ENCODE peak calls at places on chromosome X, in four cellular contexts. E, H, G and B are unnamed samples. For H3K27me3, the result is how much of the 10 kb centered on the place peaks cover.

GRCh38 chrX:119617511-119618164 is 11.4 kb upstream of the NKRF start:
- DNase-seq in E (no peak), H (no peak), G (no peak), B (no peak)

GRCh38 chrX:138886769-138887168 is 175.3 kb upstream of the FGF13 start:
- DNase-seq in E (no peak), H (no peak), G (no peak), B (no peak)

GRCh38 chrX:14013074-14013473 is 16.6 kb downstream of the GEMIN8 start:
- DNase-seq in E (no peak), H (no peak), G (no peak), B (no peak)

GRCh38 chrX:38806875-38807601 is 5.8 kb downstream of the MID1IP1 start:
- DNase-seq in E (peak), H (no peak), G (no peak), B (no peak)

GRCh38 chrX:106302304-106302703 is 134.2 kb downstream of the PWWP3B start:
- DNase-seq in E (no peak), H (no peak), G (no peak), B (no peak)

GRCh38 chrX:100731441-100732281 is at the start of gene SYTL4:
- DNase-seq in E (peak), H (peak), G (no peak), B (no peak)

GRCh38 chrX:35626124-35626523 is 172.0 kb upstream of the MAGEB16 start:
- DNase-seq in E (no peak), H (no peak), G (no peak), B (no peak)

GRCh38 chrX:48938721-48939416 is 18.5 kb downstream of the OTUD5 start:
- DNase-seq in E (no peak), H (no peak), G (no peak), B (no peak)

GRCh38 chrX:152738560-152738959 is 5.0 kb downstream of the MAGEA12 start:
- DNase-seq in E (no peak), H (no peak), G (no peak), B (no peak)

GRCh38 chrX:70479970-70480659 is 35.5 kb downstream of the DLG3 start:
- DNase-seq in E (peak), H (no peak), G (no peak), B (no peak)

GRCh38 chrX:123685273-123685672 is 47.6 kb downstream of the THOC2 start:
- DNase-seq in E (peak), H (no peak), G (no peak), B (no peak)

GRCh38 chrX:134435894-134436293 is 24.1 kb upstream of the HPRT1 start:
- DNase-seq in E (no peak), H (no peak), G (no peak), B (no peak)

GRCh38 chrX:24260827-24261550 is 52.9 kb downstream of the SUPT20HL2 start:
- DNase-seq in E (peak), H (no peak), G (no peak), B (no peak)

GRCh38 chrX:107674480-107675364 is 46.4 kb downstream of the PRPS1 start:
- DNase-seq in E (peak), H (peak), G (no peak), B (no peak)

GRCh38 chrX:55783723-55784122 is 66.2 kb downstream of the RRAGB start:
- DNase-seq in E (no peak), H (no peak), G (no peak), B (no peak)

GRCh38 chrX:43005561-43005960 is 227.6 kb upstream of the PPP1R2C start:
- DNase-seq in E (no peak), H (no peak), G (no peak), B (no peak)

GRCh38 chrX:102930990-102931756 is 5.9 kb upstream of the RAB40AL start:
- DNase-seq in E (no peak), H (no peak), G (no peak), B (no peak)

GRCh38 chrX:16528620-16529019 is 121.3 kb upstream of the S100G start:
- DNase-seq in E (no peak), H (no peak), G (no peak), B (no peak)

GRCh38 chrX:2449135-2449886 is 51.5 kb downstream of the DHRSX start:
- DNase-seq in E (no peak), H (no peak), G (no peak), B (no peak)

GRCh38 chrX:132292753-132293152 is 73.5 kb upstream of the RAP2C start:
- DNase-seq in E (peak), H (no peak), G (peak), B (no peak)

GRCh38 chrX:7061429-7061828 is 86.1 kb upstream of the STS start:
- DNase-seq in E (no peak), H (no peak), G (no peak), B (no peak)

GRCh38 chrX:31420302-31420701 is 348.5 kb upstream of the FTHL17 start:
- DNase-seq in E (no peak), H (no peak), G (no peak), B (no peak)

GRCh38 chrX:95056901-95057300 is 1382.9 kb downstream of the FAM133A start:
- DNase-seq in E (no peak), H (no peak), G (no peak), B (no peak)

GRCh38 chrX:44951572-44952067 is 78.6 kb downstream of the KDM6A start:
- DNase-seq in E (no peak), H (no peak), G (no peak), B (no peak)

GRCh38 chrX:70508296-70508911 is 63.8 kb downstream of the DLG3 start:
- DNase-seq in E (no peak), H (no peak), G (no peak), B (no peak)

GRCh38 chrX:64176876-64177275 is 28.6 kb downstream of the AMER1 start:
- DNase-seq in E (no peak), H (no peak), G (no peak), B (no peak)

GRCh38 chrX:51144828-51145442 is 187.7 kb upstream of the NUDT10 start:
- DNase-seq in E (peak), H (no peak), G (no peak), B (no peak)

GRCh38 chrX:74449937-74450330 is 28.6 kb downstream of the SLC16A2 start:
- DNase-seq in E (no peak), H (no peak), G (no peak), B (no peak)

GRCh38 chrX:16484338-16484737 is 165.6 kb upstream of the S100G start:
- DNase-seq in E (no peak), H (no peak), G (peak), B (no peak)

GRCh38 chrX:118495958-118496762 is 545 bp downstream of the DOCK11 start:
- DNase-seq in E (peak), H (peak), G (no peak), B (peak)

GRCh38 chrX:105646592-105647372 is 175.6 kb upstream of the NRK start:
- DNase-seq in E (no peak), H (no peak), G (no peak), B (no peak)

GRCh38 chrX:48531359-48531954 is 8.1 kb upstream of the TBC1D25 start:
- DNase-seq in E (peak), H (no peak), G (no peak), B (no peak)

GRCh38 chrX:130909469-130910136 is 6.6 kb upstream of the ENOX2 start:
- DNase-seq in E (no peak), H (no peak), G (no peak), B (no peak)

GRCh38 chrX:154457491-154458115 is 478 bp upstream of the PLXNA3 start:
- DNase-seq in E (peak), H (no peak), G (no peak), B (no peak)

GRCh38 chrX:20361890-20362262 is 95.2 kb upstream of the RPS6KA3 start:
- DNase-seq in E (peak), H (no peak), G (no peak), B (no peak)

GRCh38 chrX:13029831-13030771 is 14.3 kb downstream of the FAM9C start:
- DNase-seq in E (peak), H (no peak), G (no peak), B (no peak)

GRCh38 chrX:22135994-22136684 is 104.0 kb downstream of the PHEX start:
- DNase-seq in E (peak), H (no peak), G (no peak), B (no peak)

GRCh38 chrX:22141061-22141460 is 108.9 kb downstream of the PHEX start:
- DNase-seq in E (peak), H (no peak), G (no peak), B (no peak)

GRCh38 chrX:22134681-22135080 is 102.6 kb downstream of the PHEX start:
- DNase-seq in E (no peak), H (no peak), G (peak), B (no peak)

GRCh38 chrX:22135171-22135711 is 103.1 kb downstream of the PHEX start:
- DNase-seq in E (no peak), H (no peak), G (peak), B (no peak)

DNA sequence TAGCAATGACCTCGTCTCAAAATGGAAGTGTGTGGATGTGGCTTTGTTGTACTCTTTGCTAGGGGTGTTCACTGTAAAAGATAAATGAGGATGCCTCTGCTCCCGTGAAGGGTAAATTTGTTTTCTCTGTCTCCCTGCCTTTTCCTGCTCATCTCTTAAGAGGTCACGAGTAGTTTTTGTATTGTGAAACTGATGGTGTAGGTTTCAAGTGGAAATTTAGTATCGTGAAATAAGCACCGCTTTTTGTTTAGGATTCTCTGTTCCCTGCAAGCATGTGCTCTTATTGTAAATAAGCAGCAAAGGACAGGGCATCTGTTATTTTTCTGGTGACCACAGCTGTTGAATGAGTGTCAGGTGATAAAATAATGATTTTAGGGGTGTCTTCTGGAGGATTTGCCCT is 104.6 kb downstream of the PHEX start:
- DNase-seq in E (no peak), H (no peak), G (no peak), B (no peak)
- H3K27ac ChIP-seq in E (no peak), H (peak), G (peak), B (no peak)

DNA sequence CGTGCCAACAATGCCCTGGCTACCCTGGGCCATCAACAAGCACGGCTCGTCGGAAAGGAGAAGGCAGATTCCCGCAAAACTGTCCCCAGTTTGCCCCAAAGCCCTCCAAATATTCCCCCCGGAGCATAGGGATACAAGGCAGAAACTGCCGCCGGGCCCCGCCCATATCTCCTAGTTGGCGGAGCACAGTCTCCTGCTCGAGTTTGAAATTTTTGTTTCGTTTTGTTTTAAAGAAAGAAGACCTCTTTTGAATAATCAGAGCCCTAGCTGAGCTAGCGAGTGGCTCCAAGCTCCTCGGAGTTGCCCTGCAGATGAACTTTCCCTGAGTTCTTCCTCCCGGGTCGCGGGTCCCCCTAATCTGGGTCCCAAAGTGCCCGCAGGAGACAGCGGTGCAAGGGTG is 138.1 kb upstream of the ZIC3 start:
- DNase-seq in E (no peak), H (no peak), G (no peak), B (no peak)
- H3K27me3 ChIP-seq in E (under half), H (half or more), G (under half), B (half or more)

GRCh38 chrX:69396916-69397315 is 107.2 kb upstream of the NALF2 start:
- DNase-seq in E (no peak), H (no peak), G (no peak), B (no peak)
- H3K27ac ChIP-seq in E (no peak), H (no peak), G (no peak), B (no peak)

GRCh38 chrX:40006025-40007017 is 91.4 kb downstream of the BCOR start:
- DNase-seq in E (peak), H (peak), G (no peak), B (no peak)
- H3K27me3 ChIP-seq in E (under half), H (under half), G (under half), B (under half)

DNA sequence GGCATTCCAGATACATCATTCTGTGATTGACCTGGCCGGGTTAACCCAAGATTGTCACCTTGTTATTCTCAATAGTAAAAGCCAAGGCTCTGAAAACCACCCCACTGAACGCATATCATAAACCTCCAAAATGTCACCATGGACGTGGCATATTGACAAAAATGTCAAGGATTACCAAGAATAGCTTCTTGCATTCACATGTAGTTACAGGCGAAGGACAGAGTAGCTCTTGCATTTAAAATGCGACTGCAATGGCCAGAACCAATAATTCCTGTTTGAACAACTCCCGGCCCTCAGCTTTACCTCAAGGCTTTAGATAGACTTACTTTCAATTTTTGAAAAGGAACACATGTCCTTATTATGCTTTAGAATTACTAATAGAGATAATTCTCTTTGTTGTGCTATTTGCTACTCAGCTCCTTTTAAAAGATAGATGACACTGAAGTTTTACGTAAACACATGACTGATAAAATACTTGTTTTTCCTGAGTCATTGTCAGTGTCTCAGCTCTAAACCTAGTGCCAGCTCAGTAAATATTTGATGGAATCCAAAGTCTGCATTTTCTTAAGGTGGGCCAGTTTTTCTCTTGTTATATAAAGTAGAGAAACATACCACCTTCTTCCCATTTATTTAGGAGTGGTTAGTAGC is 66.3 kb downstream of the CLDN34 start:
- DNase-seq in E (no peak), H (no peak), G (no peak), B (no peak)
- H3K27ac ChIP-seq in E (no peak), H (no peak), G (no peak), B (no peak)

DNA sequence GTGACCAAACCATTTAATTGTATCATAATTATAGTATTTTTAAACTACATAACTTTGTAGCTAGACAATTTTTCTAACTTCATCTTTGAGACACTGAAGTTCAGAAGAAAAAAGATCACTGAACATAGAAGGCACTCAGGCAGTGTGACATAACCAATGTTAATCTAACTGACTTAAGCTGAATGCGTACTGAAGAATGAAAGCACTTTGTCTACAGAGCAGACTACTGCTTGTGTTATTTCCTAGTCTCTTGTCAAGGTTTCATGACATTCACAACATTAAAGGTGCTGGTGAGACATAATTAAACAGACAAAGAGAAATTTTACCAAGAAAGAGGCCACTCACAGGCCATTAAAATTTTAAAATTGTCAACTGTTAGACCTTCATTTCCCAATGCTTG is 13.5 kb downstream of the AMMECR1 start:
- DNase-seq in E (no peak), H (no peak), G (no peak), B (no peak)
- H3K27me3 ChIP-seq in E (under half), H (under half), G (under half), B (half or more)